ENCODE peak calls at places on chromosomes 13 and 19, in six cellular contexts. X is fibroblast of lung, G is iPS DF 6.9, N is mesenchymal stem cell, W is cardiac muscle cell, V is upper lobe of right lung. H is an unnamed sample.

GRCh38 chr19:4971424-4971793 is 2.5 kb downstream of the KDM4B start:
- DNase-seq in N (peak; percentile 40), V (no peak), G (no peak), X (no peak), W (peak; percentile 15), H (peak; percentile 43)

GRCh38 chr19:47187023-47187655 is 43.9 kb downstream of the BBC3 start:
- DNase-seq in V (no peak), X (no peak), N (no peak), G (no peak), W (no peak), H (no peak)

GRCh38 chr13:103694033-103694432 is 627.8 kb upstream of the SLC10A2 start:
- DNase-seq in G (peak; percentile 25), X (no peak), V (no peak), W (no peak), N (no peak), H (no peak)

GRCh38 chr13:31947506-31947905 is 84.1 kb upstream of the FRY start:
- DNase-seq in X (no peak), N (peak; percentile 45), W (no peak), V (no peak), G (no peak), H (no peak)

GRCh38 chr19:7904074-7905020 is 670 bp downstream of the MAP2K7 start:
- DNase-seq in G (no peak), X (no peak), W (no peak), N (peak; percentile 41), V (peak; percentile 85), H (peak; percentile 73)

GRCh38 chr19:6334490-6335285 is 1.3 kb upstream of the ACER1 start:
- DNase-seq in G (no peak), X (no peak), V (no peak), N (no peak), W (no peak), H (no peak)

GRCh38 chr19:8552810-8553209 is 24.4 kb downstream of the MYO1F start:
- DNase-seq in G (no peak), N (no peak), X (peak; percentile 42), W (peak; percentile 58), V (no peak), H (no peak)

GRCh38 chr19:18932216-18932841 is 8.7 kb downstream of the HOMER3 start:
- DNase-seq in V (peak; percentile 87), X (peak; percentile 35), W (peak; percentile 51), G (peak; percentile 85), N (peak; percentile 40), H (peak; percentile 64)

GRCh38 chr19:39507715-39508364 is 7.1 kb upstream of the SELENOV start:
- DNase-seq in G (no peak), X (no peak), W (no peak), V (no peak), N (no peak), H (no peak)

GRCh38 chr13:110330491-110331001 is 23.5 kb downstream of the COL4A2 start:
- DNase-seq in W (peak; percentile 33), G (no peak), V (no peak), X (peak; percentile 86), N (no peak), H (peak; percentile 77)

GRCh38 chr13:99033814-99034213 is 56.0 kb upstream of the DOCK9 start:
- DNase-seq in G (no peak), V (no peak), X (no peak), N (peak; percentile 48), W (peak; percentile 52), H (peak; percentile 70)

GRCh38 chr13:66329988-66330429 is 900.1 kb downstream of the PCDH9 start:
- DNase-seq in G (no peak), V (no peak), W (no peak), X (peak; percentile 22), N (no peak), H (peak; percentile 37)

GRCh38 chr13:113903361-113903760 is 39.5 kb upstream of the GAS6 start:
- DNase-seq in X (peak; percentile 83), W (no peak), N (no peak), V (no peak), G (no peak), H (peak; percentile 60)

GRCh38 chr19:55014714-55015113 is 23.4 kb downstream of the GP6 start:
- DNase-seq in G (no peak), N (no peak), V (no peak), W (no peak), X (no peak), H (no peak)

GRCh38 chr19:5155586-5156210 is 184.9 kb downstream of the PTPRS start:
- DNase-seq in G (no peak), W (no peak), V (peak; percentile 42), X (no peak), N (no peak), H (no peak)

GRCh38 chr19:843180-843835 is 2.5 kb downstream of the PRTN3 start:
- DNase-seq in V (peak; percentile 76), X (no peak), N (no peak), G (no peak), W (no peak), H (peak; percentile 39)

GRCh38 chr13:92842145-92842544 is 384.5 kb upstream of the GPC6 start:
- DNase-seq in V (no peak), G (no peak), X (peak; percentile 97), W (peak; percentile 91), N (peak; percentile 70), H (peak; percentile 47)

GRCh38 chr19:4474504-4475136 is 2.5 kb downstream of the HDGFL2 start:
- DNase-seq in N (peak; percentile 78), W (peak; percentile 72), G (peak; percentile 58), V (no peak), X (peak; percentile 72), H (peak; percentile 83)

GRCh38 chr13:70812481-70812880 is 704.2 kb upstream of the KLHL1 start:
- DNase-seq in X (peak; percentile 90), W (no peak), G (no peak), V (no peak), N (peak; percentile 39), H (peak; percentile 72)

GRCh38 chr13:43269037-43269476 is 245.7 kb downstream of the DNAJC15 start:
- DNase-seq in V (no peak), W (peak; percentile 96), N (peak; percentile 94), X (peak; percentile 99), G (no peak), H (peak; percentile 89)

GRCh38 chr13:94972262-94972661 is 259.9 kb upstream of the SOX21 start:
- DNase-seq in N (no peak), W (no peak), G (no peak), V (no peak), X (no peak), H (no peak)

GRCh38 chr19:46967578-46968018 is 52.0 kb upstream of the NPAS1 start:
- DNase-seq in W (no peak), N (no peak), G (no peak), X (no peak), V (peak; percentile 72), H (no peak)

GRCh38 chr19:940591-941291 is 14.9 kb downstream of the ARID3A start:
- DNase-seq in N (no peak), W (no peak), X (peak; percentile 65), G (no peak), V (peak; percentile 90), H (no peak)

GRCh38 chr13:53150568-53150967 is 122.0 kb downstream of the OLFM4 start:
- DNase-seq in X (no peak), G (no peak), N (no peak), V (no peak), W (no peak), H (no peak)

GRCh38 chr19:50046649-50047503 is 21.1 kb downstream of the ZNF473 start:
- DNase-seq in N (no peak), X (no peak), W (peak; percentile 27), G (peak; percentile 41), V (peak; percentile 70), H (peak; percentile 71)

GRCh38 chr13:111883571-111884343 is 183.2 kb upstream of the SOX1 start:
- DNase-seq in G (no peak), N (no peak), V (no peak), X (no peak), W (no peak), H (no peak)

GRCh38 chr13:93231867-93232266 is 5.3 kb downstream of the GPC6 start:
- DNase-seq in W (no peak), V (no peak), N (no peak), X (no peak), G (no peak), H (no peak)

GRCh38 chr13:97275265-97275664 is 53.1 kb downstream of the MBNL2 start:
- DNase-seq in N (peak; percentile 86), G (no peak), W (peak; percentile 93), V (no peak), X (peak; percentile 89), H (peak; percentile 90)

GRCh38 chr13:97274782-97275252 is 52.7 kb downstream of the MBNL2 start:
- DNase-seq in X (peak; percentile 89), V (no peak), W (peak; percentile 70), N (peak; percentile 83), G (no peak), H (peak; percentile 81)

GRCh38 chr13:97269603-97270002 is 47.5 kb downstream of the MBNL2 start:
- DNase-seq in N (no peak), G (no peak), V (no peak), W (no peak), X (no peak), H (no peak)

GRCh38 chr13:97273341-97273831 is 51.3 kb downstream of the MBNL2 start:
- DNase-seq in X (peak; percentile 46), V (no peak), G (no peak), W (no peak), N (no peak), H (no peak)

GRCh38 chr13:97272526-97272925 is 50.4 kb downstream of the MBNL2 start:
- DNase-seq in V (no peak), W (no peak), N (no peak), G (no peak), X (peak; percentile 38), H (no peak)
- H3K4me1 ChIP-seq in V (peaks cover 76% of the 10 kb centered on the region), W (peaks cover 2% of the 10 kb centered on the region), N (peaks cover 13% of the 10 kb centered on the region), G (peaks cover 2% of the 10 kb centered on the region), X (peaks cover 19% of the 10 kb centered on the region), H (peaks cover 51% of the 10 kb centered on the region)

DNA sequence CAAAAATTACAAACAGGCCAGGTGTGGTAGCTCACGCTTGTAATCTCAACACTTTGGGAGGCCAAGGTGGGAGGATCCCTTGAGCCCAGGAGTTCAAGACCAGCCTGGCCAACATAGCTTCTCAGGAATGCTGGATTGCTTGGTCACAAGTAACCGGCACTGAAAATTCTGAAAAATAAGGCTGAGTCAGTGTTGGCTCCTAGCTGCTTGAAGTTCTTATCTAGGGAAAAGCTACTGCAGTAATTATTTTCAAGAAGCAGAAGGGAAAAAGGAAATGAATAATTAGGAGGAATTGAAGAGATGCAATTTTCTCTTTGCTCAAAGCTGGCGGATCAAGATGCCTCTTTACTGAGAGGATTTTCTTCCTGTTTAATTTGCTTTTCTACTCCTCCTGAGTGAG is 75.0 kb upstream of the GTF3A start:
- DNase-seq in W (peak; percentile 68), V (no peak), G (no peak), N (peak; percentile 36), X (peak; percentile 76), H (peak; percentile 28)
- H3K4me1 ChIP-seq in W (no peaks in the 10 kb centered on the region), V (no peaks in the 10 kb centered on the region), G (no peaks in the 10 kb centered on the region), N (peaks cover 4% of the 10 kb centered on the region), X (no peaks in the 10 kb centered on the region), H (peaks cover 5% of the 10 kb centered on the region)

DNA sequence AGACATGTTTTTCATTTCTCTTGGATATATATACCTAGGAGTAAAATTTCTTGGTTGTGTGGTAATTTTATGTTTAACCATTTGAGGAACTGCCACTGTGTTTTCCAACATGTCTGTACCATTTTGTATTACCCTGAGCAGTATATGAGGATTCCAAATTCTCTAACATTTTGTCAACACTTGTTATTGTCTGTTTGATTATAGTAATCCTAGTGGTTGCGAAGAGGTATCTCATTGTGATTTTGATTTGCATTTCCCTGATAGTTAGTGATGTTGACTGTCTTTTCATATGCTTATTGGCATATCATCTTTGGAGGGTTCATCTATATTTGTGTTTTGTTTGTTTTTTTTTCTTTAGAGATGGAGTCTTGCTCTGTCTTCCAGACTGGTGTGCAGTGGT is 21.4 kb downstream of the GARRE1 start:
- DNase-seq in N (no peak), X (no peak), G (no peak), W (no peak), V (no peak), H (no peak)
- H3K4me1 ChIP-seq in N (peaks cover 5% of the 10 kb centered on the region), X (peaks cover 13% of the 10 kb centered on the region), G (no peaks in the 10 kb centered on the region), W (peaks cover 2% of the 10 kb centered on the region), V (peaks cover 30% of the 10 kb centered on the region), H (peaks cover 20% of the 10 kb centered on the region)

GRCh38 chr13:38519229-38519910 is 167.5 kb upstream of the FREM2 start:
- DNase-seq in X (no peak), V (no peak), W (no peak), G (no peak), N (no peak), H (no peak)
- H3K4me1 ChIP-seq in X (no peaks in the 10 kb centered on the region), V (no peaks in the 10 kb centered on the region), W (no peaks in the 10 kb centered on the region), G (peaks cover 2% of the 10 kb centered on the region), N (no peaks in the 10 kb centered on the region), H (no peaks in the 10 kb centered on the region)

H was measured in adipocyte.